ENCODE peak calls at places on chromosomes 3 and 15, in six cellular contexts. N is A549, I is AG09309, B is cardiac fibroblast, D is foreskin fibroblast, V is ovary. P is an unnamed sample.

GRCh38 chr3:183537295-183537730 is 18.2 kb downstream of the KLHL6 start:
- DNase-seq in N (no peak), I (peak; percentile 87), B (peak; percentile 81), D (peak; percentile 51), V (no peak), P (no peak)

GRCh38 chr3:37885831-37886230 is 24.2 kb downstream of the CTDSPL start:
- DNase-seq in N (no peak), I (no peak), B (no peak), D (no peak), V (no peak), P (no peak)

GRCh38 chr15:84749111-84749991 is 959 bp downstream of the ZNF592 start:
- DNase-seq in N (no peak), I (no peak), B (peak; percentile 44), D (peak; percentile 56), V (peak; percentile 55), P (peak; percentile 51)

GRCh38 chr15:53296603-53297002 is 462.9 kb downstream of the WDR72 start:
- DNase-seq in N (no peak), I (no peak), B (no peak), D (no peak), V (no peak), P (no peak)

GRCh38 chr3:56086355-56086754 is 381.9 kb downstream of the ERC2 start:
- DNase-seq in N (no peak), I (no peak), B (peak; percentile 36), D (peak; percentile 74), V (no peak), P (no peak)

GRCh38 chr3:161369531-161369930 is 1.8 kb downstream of the SPTSSB start:
- DNase-seq in N (no peak), I (no peak), B (no peak), D (no peak), V (no peak), P (no peak)

GRCh38 chr3:13045904-13046568 is 27.2 kb downstream of the IQSEC1 start:
- DNase-seq in N (no peak), I (no peak), B (no peak), D (no peak), V (no peak), P (no peak)

GRCh38 chr3:23928525-23928924 is 11.6 kb downstream of the RPL15 start:
- DNase-seq in N (no peak), I (no peak), B (peak; percentile 10), D (no peak), V (no peak), P (no peak)

GRCh38 chr3:5428607-5429516 is 241.4 kb downstream of the EDEM1 start:
- DNase-seq in N (no peak), I (no peak), B (no peak), D (no peak), V (no peak), P (no peak)

GRCh38 chr15:42083605-42083908 is 10.8 kb downstream of the PLA2G4D start:
- DNase-seq in N (no peak), I (no peak), B (no peak), D (no peak), V (no peak), P (no peak)

GRCh38 chr3:45690331-45691035 is 1.3 kb downstream of the SACM1L start:
- DNase-seq in N (no peak), I (no peak), B (no peak), D (no peak), V (no peak), P (no peak)

GRCh38 chr3:45547764-45548683 is 46.5 kb upstream of the LIMD1 start:
- DNase-seq in N (no peak), I (peak; percentile 51), B (peak; percentile 33), D (peak; percentile 97), V (no peak), P (no peak)

GRCh38 chr3:151768393-151768930 is 34.7 kb downstream of the AADACL2 start:
- DNase-seq in N (no peak), I (no peak), B (no peak), D (no peak), V (no peak), P (no peak)

GRCh38 chr3:23202203-23202920 is 765 bp upstream of the UBE2E2 start:
- DNase-seq in N (no peak), I (no peak), B (peak; percentile 23), D (peak; percentile 60), V (no peak), P (no peak)

GRCh38 chr15:66613743-66614142 is 47.9 kb upstream of the LCTL start:
- DNase-seq in N (no peak), I (no peak), B (no peak), D (no peak), V (no peak), P (no peak)

GRCh38 chr15:35043380-35044095 is 41.6 kb downstream of the NANOGP8 start:
- DNase-seq in N (no peak), I (no peak), B (peak; percentile 70), D (no peak), V (no peak), P (no peak)

GRCh38 chr15:39624806-39625205 is 43.9 kb downstream of the THBS1 start:
- DNase-seq in N (no peak), I (peak; percentile 82), B (peak; percentile 92), D (peak; percentile 89), V (peak; percentile 49), P (no peak)

GRCh38 chr3:197363553-197364409 is 65.4 kb upstream of the DLG1 start:
- DNase-seq in N (no peak), I (no peak), B (peak; percentile 25), D (no peak), V (no peak), P (no peak)

GRCh38 chr3:129548566-129548965 is 5.6 kb downstream of the H1-8 start:
- DNase-seq in N (no peak), I (no peak), B (no peak), D (no peak), V (no peak), P (no peak)

GRCh38 chr3:80190051-80190450 is 422.3 kb upstream of the ROBO1 start:
- DNase-seq in N (no peak), I (peak; percentile 5), B (peak; percentile 79), D (peak; percentile 0), V (no peak), P (no peak)

GRCh38 chr15:78837131-78837530 is 25.9 kb upstream of the ADAMTS7 start:
- DNase-seq in N (no peak), I (no peak), B (no peak), D (no peak), V (no peak), P (no peak)

GRCh38 chr15:84647726-84648125 is 6.4 kb downstream of the WDR73 start:
- DNase-seq in N (no peak), I (no peak), B (no peak), D (no peak), V (no peak), P (no peak)

GRCh38 chr15:57922780-57923179 is 142.7 kb downstream of the ALDH1A2 start:
- DNase-seq in N (no peak), I (no peak), B (peak; percentile 44), D (no peak), V (peak; percentile 51), P (no peak)

GRCh38 chr15:96053039-96054021 is 277.2 kb upstream of the NR2F2 start:
- DNase-seq in N (no peak), I (no peak), B (peak; percentile 28), D (no peak), V (peak; percentile 46), P (no peak)

GRCh38 chr3:46931631-46932441 is 44.7 kb downstream of the CCDC12 start:
- DNase-seq in N (no peak), I (no peak), B (peak; percentile 34), D (peak; percentile 76), V (no peak), P (no peak)

GRCh38 chr3:120182613-120183524 is 88.6 kb upstream of the GSK3B start:
- DNase-seq in N (no peak), I (no peak), B (peak; percentile 76), D (peak; percentile 82), V (no peak), P (no peak)

DNA sequence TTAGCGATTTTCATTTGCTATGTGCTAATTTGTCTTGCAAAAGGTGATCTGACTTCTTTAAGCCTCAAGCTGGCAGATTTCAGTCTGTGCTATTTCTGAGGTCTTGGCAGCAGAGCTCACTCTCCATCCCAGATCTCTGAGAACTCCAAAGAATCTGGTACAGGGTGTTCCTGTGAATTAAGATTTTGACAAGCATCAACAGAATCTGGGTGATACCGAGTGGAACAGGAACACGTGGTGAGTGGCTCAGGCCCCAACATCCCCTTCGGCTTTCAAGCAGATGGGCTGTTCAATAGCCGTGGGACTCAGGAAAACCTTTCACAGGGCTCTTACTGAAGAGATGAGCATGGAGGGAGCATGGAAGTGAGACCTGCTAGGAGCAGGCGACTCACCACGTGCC is 103.3 kb upstream of the SELENOK start:
- DNase-seq in N (no peak), I (no peak), B (no peak), D (no peak), V (no peak), P (no peak)
- H3K4me3 ChIP-seq in N (no peak overlapping the region), I (no peak overlapping the region), B (no peak overlapping the region), D (no peak overlapping the region), V (no peak overlapping the region), P (no peak overlapping the region)

GRCh38 chr15:46502668-46503067 is 867.8 kb downstream of the SQOR start:
- DNase-seq in N (no peak), I (no peak), B (peak; percentile 9), D (peak; percentile 9), V (no peak), P (no peak)
- H3K4me3 ChIP-seq in N (no peak overlapping the region), I (no peak overlapping the region), B (no peak overlapping the region), D (no peak overlapping the region), V (no peak overlapping the region), P (no peak overlapping the region)

GRCh38 chr3:51343918-51344687 is 41.0 kb upstream of the MANF start:
- DNase-seq in N (no peak), I (peak; percentile 45), B (peak; percentile 92), D (peak; percentile 90), V (no peak), P (no peak)
- H3K4me3 ChIP-seq in N (no peak overlapping the region), I (no peak overlapping the region), B (no peak overlapping the region), D (no peak overlapping the region), V (no peak overlapping the region), P (no peak overlapping the region)

GRCh38 chr3:48739955-48740823 is 23.2 kb upstream of the IP6K2 start:
- DNase-seq in N (peak; percentile 87), I (peak; percentile 10), B (peak; percentile 78), D (peak; percentile 93), V (peak; percentile 84), P (no peak)
- H3K4me3 ChIP-seq in N (no peak overlapping the region), I (no peak overlapping the region), B (no peak overlapping the region), D (no peak overlapping the region), V (no peak overlapping the region), P (no peak overlapping the region)

GRCh38 chr15:70063284-70063991 is 34.3 kb downstream of the TLE3 start:
- DNase-seq in N (no peak), I (no peak), B (no peak), D (no peak), V (peak; percentile 10), P (no peak)

GRCh38 chr15:70061086-70061370 is 36.7 kb downstream of the TLE3 start:
- DNase-seq in N (no peak), I (no peak), B (peak; percentile 13), D (no peak), V (no peak), P (no peak)

GRCh38 chr15:70060214-70061085 is 37.3 kb downstream of the TLE3 start:
- DNase-seq in N (no peak), I (no peak), B (no peak), D (no peak), V (no peak), P (no peak)

GRCh38 chr15:70062321-70062956 is 35.3 kb downstream of the TLE3 start:
- DNase-seq in N (no peak), I (peak; percentile 76), B (peak; percentile 84), D (peak; percentile 96), V (peak; percentile 88), P (no peak)

GRCh38 chr15:70061696-70062270 is 35.9 kb downstream of the TLE3 start:
- DNase-seq in N (no peak), I (no peak), B (no peak), D (no peak), V (no peak), P (no peak)
- H3K4me3 ChIP-seq in N (no peak overlapping the region), I (no peak overlapping the region), B (no peak overlapping the region), D (peak overlapping the region; percentile 24), V (no peak overlapping the region), P (no peak overlapping the region)

GRCh38 chr3:194079702-194080172 is 56.2 kb upstream of the HES1 start:
- DNase-seq in N (no peak), I (no peak), B (no peak), D (no peak), V (no peak), P (no peak)
- H3K4me3 ChIP-seq in N (no peak overlapping the region), I (no peak overlapping the region), B (no peak overlapping the region), D (no peak overlapping the region), V (no peak overlapping the region), P (no peak overlapping the region)